ENCODE peak calls at places on chromosome 13, in five cellular contexts. E is effector CD4-positive, alpha-beta T cell; A is ACHN; K is NCI-H146; I is heart right ventricle. O is an unnamed sample.

GRCh38 chr13:41848435-41849255 is 112.3 kb downstream of the VWA8 start:
- DNase-seq in E (no peak), A (peak), K (no peak), I (no peak), O (no peak)

GRCh38 chr13:110341445-110342247 is 34.6 kb downstream of the COL4A2 start:
- DNase-seq in E (no peak), A (no peak), K (peak), I (peak), O (no peak)

GRCh38 chr13:110061270-110061669 is 245.7 kb downstream of the COL4A1 start:
- DNase-seq in E (no peak), A (no peak), K (no peak), I (no peak), O (no peak)

GRCh38 chr13:113805431-113806103 is 46.5 kb downstream of the TMEM255B start:
- DNase-seq in E (no peak), A (no peak), K (no peak), I (no peak), O (no peak)

GRCh38 chr13:30870049-30870884 is 35.8 kb upstream of the MEDAG start:
- DNase-seq in E (no peak), A (peak), K (no peak), I (peak), O (no peak)

GRCh38 chr13:45122941-45123340 is 2.6 kb downstream of the GTF2F2 start:
- DNase-seq in E (no peak), A (no peak), K (no peak), I (no peak), O (no peak)

GRCh38 chr13:46554971-46555370 is 2.0 kb downstream of the LRCH1 start:
- DNase-seq in E (no peak), A (peak), K (no peak), I (no peak), O (no peak)

GRCh38 chr13:21148557-21149258 is 27.6 kb downstream of the SKA3 start:
- DNase-seq in E (no peak), A (no peak), K (no peak), I (no peak), O (no peak)

GRCh38 chr13:23673354-23673753 is 103.1 kb downstream of the TNFRSF19 start:
- DNase-seq in E (no peak), A (no peak), K (no peak), I (no peak), O (no peak)

GRCh38 chr13:105991131-105991530 is 544.3 kb downstream of the EFNB2 start:
- DNase-seq in E (no peak), A (no peak), K (no peak), I (no peak), O (no peak)

GRCh38 chr13:39462906-39463305 is 140.1 kb downstream of the LHFPL6 start:
- DNase-seq in E (no peak), A (no peak), K (no peak), I (no peak), O (no peak)

GRCh38 chr13:112954488-112955270 is 14.3 kb upstream of the MCF2L start:
- DNase-seq in E (no peak), A (no peak), K (peak), I (no peak), O (no peak)

GRCh38 chr13:31175847-31176536 is 14.3 kb upstream of the HSPH1 start:
- DNase-seq in E (no peak), A (no peak), K (no peak), I (no peak), O (no peak)

GRCh38 chr13:32894589-32895001 is 121.6 kb upstream of the KL start:
- DNase-seq in E (no peak), A (no peak), K (no peak), I (no peak), O (no peak)

GRCh38 chr13:75796825-75797224 is 160.7 kb downstream of the LMO7 start:
- DNase-seq in E (no peak), A (no peak), K (no peak), I (no peak), O (no peak)

GRCh38 chr13:92221916-92222315 is 823.5 kb downstream of the GPC5 start:
- DNase-seq in E (no peak), A (no peak), K (peak), I (no peak), O (no peak)

GRCh38 chr13:40273173-40274000 is 393.1 kb downstream of the FOXO1 start:
- DNase-seq in E (no peak), A (no peak), K (no peak), I (no peak), O (no peak)

GRCh38 chr13:112443191-112444000 is 67.2 kb downstream of the SPACA7 start:
- DNase-seq in E (no peak), A (no peak), K (peak), I (no peak), O (no peak)

GRCh38 chr13:100721885-100722512 is 47.4 kb upstream of the TMTC4 start:
- DNase-seq in E (peak), A (peak), K (peak), I (no peak), O (peak)

GRCh38 chr13:42173789-42174343 is 98.1 kb upstream of the AKAP11 start:
- DNase-seq in E (no peak), A (no peak), K (no peak), I (no peak), O (no peak)

GRCh38 chr13:107450426-107450825 is 764.9 kb downstream of the LIG4 start:
- DNase-seq in E (no peak), A (peak), K (no peak), I (no peak), O (no peak)

GRCh38 chr13:51849145-51850101 is 4.4 kb upstream of the TMEM272 start:
- DNase-seq in E (no peak), A (peak), K (peak), I (no peak), O (no peak)

GRCh38 chr13:48838193-48839000 is 137.3 kb upstream of the FNDC3A start:
- DNase-seq in E (no peak), A (no peak), K (no peak), I (no peak), O (no peak)